ENCODE peak calls at places on chromosomes 1 and 21, in five cellular contexts. Q is A549, V is lower leg skin, S is upper lobe of right lung, D is fibroblast of mammary gland. Y is an unnamed sample.

GRCh38 chr1:212315907-212316306 is 30.7 kb downstream of the PPP2R5A start:
- DNase-seq in Q (no peak), V (no peak), S (no peak), D (peak; percentile 42), Y (peak; percentile 45)

GRCh38 chr1:40657046-40657445 is 8.4 kb downstream of the RIMS3 start:
- DNase-seq in Q (no peak), V (no peak), S (no peak), D (no peak), Y (no peak)

GRCh38 chr1:54239603-54240002 is 39.6 kb downstream of the MRPL37 start:
- DNase-seq in Q (no peak), V (no peak), S (no peak), D (no peak), Y (no peak)

GRCh38 chr1:14659913-14660312 is 61.4 kb downstream of the KAZN start:
- DNase-seq in Q (no peak), V (no peak), S (no peak), D (no peak), Y (no peak)

GRCh38 chr1:111164151-111164550 is 24.1 kb downstream of the CEPT1 start:
- DNase-seq in Q (no peak), V (no peak), S (no peak), D (no peak), Y (peak; percentile 72)

GRCh38 chr1:174692313-174692712 is 244.5 kb downstream of the GPR52 start:
- DNase-seq in Q (no peak), V (no peak), S (no peak), D (peak; percentile 48), Y (peak; percentile 31)

GRCh38 chr1:174358344-174358743 is 89.4 kb upstream of the GPR52 start:
- DNase-seq in Q (no peak), V (no peak), S (no peak), D (peak; percentile 34), Y (peak; percentile 42)

GRCh38 chr1:221708076-221708571 is 33.8 kb downstream of the DUSP10 start:
- DNase-seq in Q (no peak), V (no peak), S (no peak), D (peak; percentile 38), Y (no peak)

GRCh38 chr1:207174913-207175312 is 70.9 kb downstream of the C4BPA start:
- DNase-seq in Q (no peak), V (no peak), S (no peak), D (no peak), Y (no peak)

GRCh38 chr1:197984273-197984672 is 67.1 kb downstream of the LHX9 start:
- DNase-seq in Q (no peak), V (no peak), S (no peak), D (no peak), Y (peak; percentile 26)

GRCh38 chr1:218584418-218585155 is 239.5 kb downstream of the TGFB2 start:
- DNase-seq in Q (no peak), V (no peak), S (no peak), D (peak; percentile 56), Y (peak; percentile 53)

GRCh38 chr1:212466913-212467650 is 34.4 kb downstream of the NENF start:
- DNase-seq in Q (no peak), V (no peak), S (peak; percentile 34), D (no peak), Y (peak; percentile 41)

GRCh38 chr1:9858293-9859035 is 34.7 kb upstream of the CLSTN1 start:
- DNase-seq in Q (no peak), V (no peak), S (no peak), D (no peak), Y (no peak)

GRCh38 chr1:155175927-155176371 is 2.3 kb downstream of the TRIM46 start:
- DNase-seq in Q (no peak), V (peak; percentile 84), S (peak; percentile 77), D (no peak), Y (no peak)

GRCh38 chr1:159916240-159917051 is 8.9 kb downstream of the TAGLN2 start:
- DNase-seq in Q (peak; percentile 94), V (no peak), S (peak; percentile 40), D (peak; percentile 56), Y (peak; percentile 92)

GRCh38 chr1:63330331-63330916 is 8.1 kb downstream of the FOXD3 start:
- DNase-seq in Q (no peak), V (no peak), S (no peak), D (no peak), Y (no peak)

GRCh38 chr1:161153682-161154337 is at the start of gene UFC1:
- DNase-seq in Q (peak; percentile 89), V (peak; percentile 95), S (peak; percentile 88), D (peak; percentile 90), Y (peak; percentile 91)

GRCh38 chr1:47232187-47232874 is at the start of gene TAL1:
- DNase-seq in Q (no peak), V (peak; percentile 81), S (no peak), D (no peak), Y (peak; percentile 22)

GRCh38 chr1:67908260-67908936 is 75.1 kb upstream of the GNG12 start:
- DNase-seq in Q (no peak), V (no peak), S (no peak), D (no peak), Y (peak; percentile 13)

GRCh38 chr1:114607223-114607622 is 25.8 kb upstream of the BCAS2 start:
- DNase-seq in Q (no peak), V (no peak), S (no peak), D (no peak), Y (peak; percentile 50)

GRCh38 chr1:19597463-19598309 is 46.4 kb upstream of the NBL1 start:
- DNase-seq in Q (peak; percentile 27), V (peak; percentile 14), S (no peak), D (peak; percentile 57), Y (peak; percentile 44)

GRCh38 chr1:53896673-53897229 is 2.8 kb downstream of the DIO1 start:
- DNase-seq in Q (no peak), V (no peak), S (no peak), D (peak; percentile 85), Y (peak; percentile 40)

GRCh38 chr1:966603-967295 is 467 bp downstream of the PLEKHN1 start:
- DNase-seq in Q (peak; percentile 65), V (peak; percentile 95), S (peak; percentile 89), D (peak; percentile 52), Y (peak; percentile 91)

GRCh38 chr1:178086294-178087255 is 7.3 kb upstream of the RASAL2 start:
- DNase-seq in Q (no peak), V (no peak), S (no peak), D (peak; percentile 67), Y (no peak)

GRCh38 chr1:31665264-31665878 is 20.7 kb upstream of the PEF1 start:
- DNase-seq in Q (no peak), V (no peak), S (peak; percentile 54), D (no peak), Y (no peak)

GRCh38 chr1:161885013-161885412 is 118.9 kb downstream of the ATF6 start:
- DNase-seq in Q (peak; percentile 17), V (no peak), S (no peak), D (peak; percentile 94), Y (peak; percentile 74)

GRCh38 chr21:34351786-34352241 is 12.0 kb upstream of the KCNE2 start:
- DNase-seq in Q (peak; percentile 21), V (no peak), S (no peak), D (peak; percentile 17), Y (peak; percentile 27)

GRCh38 chr1:219120625-219121544 is 52.8 kb upstream of the LYPLAL1 start:
- DNase-seq in Q (no peak), V (peak; percentile 87), S (no peak), D (peak; percentile 98), Y (peak; percentile 50)

GRCh38 chr21:42193131-42193671 is 25.7 kb upstream of the ABCG1 start:
- DNase-seq in Q (no peak), V (no peak), S (no peak), D (no peak), Y (peak; percentile 36)

GRCh38 chr21:18222346-18222745 is 22.3 kb upstream of the CHODL start:
- DNase-seq in Q (no peak), V (no peak), S (no peak), D (no peak), Y (no peak)

GRCh38 chr21:42525676-42526378 is 12.2 kb downstream of the SLC37A1 start:
- DNase-seq in Q (no peak), V (no peak), S (no peak), D (no peak), Y (no peak)

GRCh38 chr1:22815421-22816062 is 104.9 kb downstream of the EPHB2 start:
- DNase-seq in Q (no peak), V (no peak), S (no peak), D (no peak), Y (no peak)

GRCh38 chr21:33640697-33641338 is 723 bp downstream of the CRYZL1 start:
- DNase-seq in Q (no peak), V (no peak), S (no peak), D (peak; percentile 36), Y (peak; percentile 45)

GRCh38 chr1:27552911-27553420 is 51.0 kb downstream of the AHDC1 start:
- DNase-seq in Q (no peak), V (no peak), S (no peak), D (no peak), Y (no peak)
- TF ChIP-seq CTCF in Q (no peak), V (no peak), S (no peak), D (no peak), Y (no peak)

GRCh38 chr21:16082038-16082816 is 352.4 kb downstream of the USP25 start:
- DNase-seq in Q (no peak), V (no peak), S (no peak), D (peak; percentile 55), Y (peak; percentile 16)
- H3K4me3 ChIP-seq in Q (no peak overlapping the region), V (no peak overlapping the region), S (no peak overlapping the region), D (no peak overlapping the region), Y (no peak overlapping the region)

DNA sequence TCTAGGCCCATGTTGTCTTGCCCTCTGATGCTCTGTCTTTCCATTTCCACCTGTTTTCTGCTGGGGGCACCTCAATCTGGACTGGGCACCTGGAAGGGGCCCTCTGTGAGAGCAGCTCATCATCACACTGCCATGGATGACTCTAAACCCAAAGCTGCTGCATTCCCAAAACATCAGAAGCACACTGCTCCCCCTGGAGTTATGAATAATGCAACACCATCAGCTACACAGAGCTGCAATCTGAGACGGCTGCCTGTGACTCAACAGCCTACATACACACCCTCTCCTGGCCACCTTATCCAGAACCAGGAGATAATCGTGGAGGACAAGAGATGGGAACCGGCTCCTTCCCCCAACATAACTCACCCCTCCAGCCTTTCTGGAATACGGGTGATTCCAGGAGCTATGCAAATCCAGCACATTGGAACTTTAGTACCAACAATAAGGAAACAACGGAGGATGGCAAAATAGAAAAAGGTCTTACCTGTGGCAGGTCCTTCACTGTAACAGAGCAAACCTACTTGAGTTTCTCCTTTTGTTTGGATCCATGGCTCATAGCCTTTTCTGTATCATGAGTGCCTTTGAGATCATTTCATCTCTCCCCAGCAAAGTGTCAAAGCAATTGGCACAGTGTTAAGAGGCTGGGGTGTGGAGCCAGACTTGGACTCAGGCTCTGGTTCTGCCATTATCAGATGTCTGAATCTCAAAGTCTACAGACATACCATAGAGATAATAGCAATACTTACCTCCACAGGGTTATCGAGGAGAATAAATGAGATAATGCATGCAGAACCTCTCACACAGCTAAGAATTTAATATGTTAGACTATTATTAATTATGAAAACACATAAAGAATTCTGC is 29.3 kb downstream of the AK2 start:
- DNase-seq in Q (peak; percentile 84), V (no peak), S (no peak), D (peak; percentile 95), Y (peak; percentile 96)
- TF ChIP-seq CTCF in Q (peak; percentile 51), V (no peak), S (peak; percentile 45), D (peak; percentile 78), Y (peak; percentile 78)

DNA sequence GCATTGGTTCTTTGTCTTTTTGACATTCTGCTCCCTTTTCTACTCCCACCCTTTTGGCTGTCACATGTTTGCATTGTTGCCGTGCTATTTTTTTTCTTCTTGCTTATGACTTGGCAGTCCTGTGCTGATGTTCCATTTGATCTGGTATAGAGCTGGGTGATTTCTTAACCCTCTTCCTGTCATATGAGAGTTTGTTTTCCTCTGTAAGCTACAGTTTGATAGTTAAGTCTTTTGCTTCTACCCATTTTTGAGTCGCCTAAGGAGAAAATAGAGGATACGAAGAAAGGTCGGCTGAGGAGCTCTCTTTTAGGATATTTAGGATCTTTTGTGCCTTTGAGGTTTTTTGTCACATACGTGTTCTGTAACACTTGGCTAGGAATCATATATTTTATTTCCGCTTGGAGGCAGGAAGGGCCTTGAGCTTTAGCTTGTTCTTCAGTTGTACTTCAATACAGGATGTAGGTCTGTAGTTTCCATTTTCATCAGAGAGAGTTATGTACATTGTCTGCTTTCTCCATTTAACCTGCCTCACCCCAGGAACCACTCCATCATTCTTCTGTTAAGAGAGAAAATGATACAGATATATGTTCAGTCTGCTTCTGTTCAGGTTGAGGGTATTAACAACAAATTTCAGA is 150.7 kb downstream of the BACH1 start:
- DNase-seq in Q (no peak), V (no peak), S (no peak), D (no peak), Y (no peak)
- H3K4me3 ChIP-seq in Q (no peak overlapping the region), V (no peak overlapping the region), S (no peak overlapping the region), D (no peak overlapping the region), Y (no peak overlapping the region)

Y was measured in epithelial cell of esophagus.